ENCODE peak calls at places on chromosomes 5 and 9, in ten cellular contexts. F, S, I, K, C, E, M, N, Z and R are unnamed samples.

GRCh38 chr5:171840066-171840465 is 54.4 kb downstream of the SMIM23 start:
- DNase-seq in I (no peak), S (no peak), F (no peak), E (no peak), C (no peak), N (no peak), M (no peak), K (no peak), Z (no peak), R (no peak)

GRCh38 chr5:141412853-141413539 is at the start of gene PCDHGA10:
- DNase-seq in Z (peak), M (no peak), E (peak), C (no peak), S (no peak), F (peak), K (no peak), N (peak), I (no peak), R (no peak)

GRCh38 chr5:91189480-91190332 is 193.4 kb downstream of the ARRDC3 start:
- DNase-seq in K (no peak), M (peak), N (peak), F (peak), I (no peak), Z (no peak), S (no peak), C (no peak), E (no peak), R (no peak)

GRCh38 chr5:176596689-176597416 is 13.1 kb downstream of the GPRIN1 start:
- DNase-seq in M (no peak), E (no peak), K (no peak), F (no peak), N (no peak), C (no peak), I (no peak), Z (peak), S (no peak), R (no peak)

GRCh38 chr5:72122619-72123018 is 15.3 kb downstream of the MAP1B start:
- DNase-seq in C (no peak), I (no peak), K (no peak), S (no peak), Z (no peak), F (no peak), M (no peak), N (peak), E (no peak), R (no peak)

GRCh38 chr5:172235132-172235780 is 41.3 kb downstream of the EFCAB9 start:
- DNase-seq in E (no peak), C (no peak), S (no peak), M (no peak), K (no peak), I (no peak), F (no peak), Z (no peak), N (no peak), R (no peak)

GRCh38 chr5:35233601-35234000 is 3.3 kb upstream of the PRLR start:
- DNase-seq in S (no peak), M (no peak), N (no peak), Z (no peak), F (no peak), C (no peak), K (no peak), E (no peak), I (no peak), R (no peak)

GRCh38 chr9:95135756-95136155 is 181.8 kb downstream of the FANCC start:
- DNase-seq in S (no peak), I (no peak), E (no peak), N (no peak), M (no peak), K (no peak), Z (no peak), F (no peak), C (no peak), R (no peak)

GRCh38 chr5:77881528-77881927 is 105.4 kb upstream of the TBCA start:
- DNase-seq in Z (no peak), S (no peak), E (no peak), I (no peak), F (no peak), M (no peak), N (no peak), K (no peak), C (no peak), R (no peak)

GRCh38 chr5:125117556-125117955 is 371.1 kb upstream of the ZNF608 start:
- DNase-seq in F (no peak), E (peak), S (no peak), Z (no peak), K (no peak), N (no peak), M (no peak), I (no peak), C (no peak), R (no peak)

GRCh38 chr5:118040496-118040895 is 947.9 kb downstream of the DTWD2 start:
- DNase-seq in C (no peak), S (no peak), M (no peak), I (no peak), Z (no peak), N (no peak), E (no peak), F (no peak), K (no peak), R (no peak)

GRCh38 chr5:174751154-174751990 is 27.0 kb downstream of the MSX2 start:
- DNase-seq in F (peak), C (no peak), E (no peak), M (no peak), Z (no peak), N (no peak), S (peak), K (no peak), I (no peak), R (no peak)

GRCh38 chr9:21031091-21031817 is at the start of gene HACD4:
- DNase-seq in N (peak), K (no peak), E (no peak), Z (peak), F (peak), I (no peak), M (peak), C (no peak), S (peak), R (no peak)

GRCh38 chr5:78593465-78593864 is 55.1 kb downstream of the LHFPL2 start:
- DNase-seq in Z (no peak), M (no peak), F (no peak), E (no peak), K (no peak), I (no peak), C (no peak), S (no peak), N (no peak), R (no peak)

GRCh38 chr5:9658726-9659125 is 28.6 kb upstream of the TAS2R1 start:
- DNase-seq in S (no peak), K (no peak), C (no peak), Z (no peak), E (no peak), N (no peak), M (no peak), I (no peak), F (no peak), R (no peak)

GRCh38 chr5:104573979-104574709 is 1011.6 kb upstream of the NUDT12 start:
- DNase-seq in C (no peak), M (no peak), S (no peak), N (no peak), Z (no peak), E (no peak), I (no peak), K (peak), F (no peak), R (no peak)

GRCh38 chr5:34570721-34571379 is 85.3 kb upstream of the RAI14 start:
- DNase-seq in N (no peak), Z (no peak), C (no peak), S (no peak), E (no peak), K (no peak), F (peak), I (no peak), M (no peak), R (no peak)

GRCh38 chr9:4555251-4555650 is 65.0 kb downstream of the SLC1A1 start:
- DNase-seq in I (no peak), C (no peak), F (no peak), S (no peak), Z (peak), N (no peak), M (no peak), K (no peak), E (no peak), R (no peak)

GRCh38 chr5:1743061-1743768 is 56.4 kb downstream of the MRPL36 start:
- DNase-seq in F (no peak), I (no peak), C (no peak), S (no peak), E (no peak), N (no peak), Z (no peak), K (no peak), M (peak), R (no peak)

GRCh38 chr5:104431946-104432345 is 869.4 kb upstream of the NUDT12 start:
- DNase-seq in K (no peak), M (no peak), I (no peak), S (no peak), F (no peak), N (no peak), E (peak), Z (no peak), C (no peak), R (no peak)

GRCh38 chr5:135435467-135436330 is 11.4 kb downstream of the DCANP1 start:
- DNase-seq in M (no peak), S (no peak), K (no peak), Z (no peak), N (no peak), F (no peak), C (no peak), E (no peak), I (no peak), R (no peak)

GRCh38 chr9:133679056-133679455 is 42.9 kb downstream of the DBH start:
- DNase-seq in E (no peak), F (no peak), Z (no peak), M (peak), N (no peak), C (no peak), S (no peak), K (no peak), I (no peak), R (no peak)

GRCh38 chr5:32343058-32343672 is 30.4 kb upstream of the MTMR12 start:
- DNase-seq in M (no peak), C (no peak), E (no peak), Z (no peak), I (no peak), S (no peak), K (no peak), F (no peak), N (no peak), R (no peak)

GRCh38 chr9:37430841-37431597 is 8.5 kb downstream of the GRHPR start:
- DNase-seq in S (peak), I (no peak), M (no peak), N (no peak), C (peak), E (peak), F (no peak), Z (no peak), K (no peak), R (no peak)

GRCh38 chr5:147406636-147407035 is 103.2 kb downstream of the DPYSL3 start:
- DNase-seq in E (no peak), M (no peak), Z (no peak), N (no peak), C (no peak), I (no peak), S (no peak), F (no peak), K (no peak), R (no peak)
- H3K27ac ChIP-seq in E (no peak), M (peak), Z (no peak), N (no peak), C (no peak), I (peak), S (no peak), F (no peak), K (no peak), R (no peak)

DNA sequence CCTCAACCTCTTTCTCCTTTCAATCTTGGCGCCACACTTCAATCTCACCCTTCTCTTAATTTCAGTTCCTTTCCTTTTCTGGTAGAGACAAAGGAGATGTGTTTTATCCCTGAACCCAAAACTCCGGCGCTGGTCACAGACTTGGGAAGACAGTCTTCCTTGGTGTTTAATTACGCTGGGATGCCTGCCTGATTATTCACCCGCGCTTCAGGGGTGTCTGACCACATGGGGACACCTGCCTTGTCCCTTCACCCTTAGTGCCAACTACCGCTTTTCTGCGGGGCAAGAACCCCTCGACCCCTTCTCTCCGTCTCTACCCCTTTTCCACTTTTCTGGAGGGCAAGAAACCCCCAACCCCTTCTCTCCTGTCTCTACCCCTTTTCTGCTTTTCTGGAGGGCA is 261.1 kb downstream of the SMARCA2 start:
- DNase-seq in E (no peak), I (no peak), C (no peak), K (no peak), F (no peak), Z (no peak), M (no peak), N (no peak), S (no peak), R (no peak)
- H3K27ac ChIP-seq in E (no peak), I (no peak), C (no peak), K (no peak), F (no peak), Z (no peak), M (no peak), N (no peak), S (no peak), R (no peak)

GRCh38 chr5:143207563-143208364 is 195.7 kb downstream of the NR3C1 start:
- DNase-seq in S (no peak), K (no peak), C (no peak), I (no peak), Z (no peak), N (no peak), F (no peak), E (no peak), M (no peak), R (no peak)
- H3K27ac ChIP-seq in S (no peak), K (no peak), C (peak), I (no peak), Z (no peak), N (no peak), F (no peak), E (no peak), M (no peak), R (no peak)

GRCh38 chr5:93359958-93360305 is 221.1 kb downstream of the NR2F1-AS1 start:
- DNase-seq in N (no peak), E (no peak), M (no peak), I (no peak), F (no peak), Z (no peak), K (no peak), S (no peak), C (no peak), R (no peak)
- H3K27ac ChIP-seq in N (no peak), E (no peak), M (no peak), I (peak), F (peak), Z (no peak), K (peak), S (no peak), C (no peak), R (peak)

GRCh38 chr9:74856997-74857396 is 30.7 kb downstream of the TRPM6 start:
- DNase-seq in C (no peak), Z (no peak), I (no peak), N (no peak), F (no peak), E (no peak), M (no peak), K (no peak), S (no peak), R (no peak)
- H3K27ac ChIP-seq in C (no peak), Z (no peak), I (no peak), N (no peak), F (no peak), E (no peak), M (no peak), K (no peak), S (no peak), R (no peak)